ENCODE peak calls at places on chromosomes 16 and 17, in ten cellular contexts. O, H, V, U, J, C, E, Y, G and D are unnamed samples.

GRCh38 chr17:78142113-78142861 is 3.9 kb upstream of the C17orf99 start:
- DNase-seq in Y (peak; percentile 78), J (no peak), G (peak; percentile 75), U (no peak), C (peak; percentile 80), V (no peak), O (peak; percentile 81), H (no peak), E (peak; percentile 69), D (no peak)

GRCh38 chr17:39677072-39677471 is 8.8 kb downstream of the PNMT start:
- DNase-seq in J (no peak), E (no peak), H (no peak), C (no peak), G (no peak), U (no peak), V (no peak), Y (no peak), O (no peak), D (no peak)

GRCh38 chr16:81646561-81646960 is 132.5 kb upstream of the PLCG2 start:
- DNase-seq in E (no peak), J (peak; percentile 92), G (no peak), H (no peak), Y (no peak), U (no peak), O (peak; percentile 84), C (no peak), V (no peak), D (no peak)

GRCh38 chr17:78925662-78926555 is 722 bp upstream of the TIMP2 start:
- DNase-seq in O (peak; percentile 87), E (peak; percentile 73), H (peak; percentile 81), J (peak; percentile 72), G (peak; percentile 52), U (peak; percentile 88), V (peak; percentile 82), C (peak; percentile 81), Y (peak; percentile 73), D (peak; percentile 81)

GRCh38 chr16:9050102-9050830 is 41.2 kb upstream of the HAPSTR1 start:
- DNase-seq in V (no peak), E (no peak), Y (no peak), U (no peak), O (peak; percentile 16), C (peak; percentile 94), J (no peak), H (peak; percentile 22), G (no peak), D (no peak)

GRCh38 chr16:77171750-77172635 is 19.0 kb upstream of the MON1B start:
- DNase-seq in Y (no peak), E (no peak), O (peak; percentile 59), C (peak; percentile 55), J (peak; percentile 83), V (no peak), U (no peak), H (peak; percentile 47), G (peak; percentile 33), D (peak; percentile 28)

GRCh38 chr16:82651921-82652601 is 25.3 kb downstream of the CDH13 start:
- DNase-seq in V (no peak), C (no peak), Y (peak; percentile 20), U (no peak), J (no peak), G (no peak), H (no peak), O (no peak), E (no peak), D (peak; percentile 43)

GRCh38 chr17:73718912-73719311 is 74.7 kb upstream of the SDK2 start:
- DNase-seq in G (no peak), H (no peak), Y (no peak), E (no peak), O (no peak), C (no peak), J (no peak), U (no peak), V (no peak), D (no peak)

GRCh38 chr16:5604770-5605169 is 507.2 kb upstream of the EEF2KMT start:
- DNase-seq in O (no peak), Y (no peak), E (no peak), U (no peak), G (no peak), J (no peak), V (no peak), H (peak; percentile 53), C (peak; percentile 58), D (no peak)

GRCh38 chr17:29359777-29360176 is 30.4 kb upstream of the TAOK1 start:
- DNase-seq in G (no peak), H (no peak), V (no peak), Y (no peak), U (no peak), E (no peak), C (no peak), O (no peak), J (no peak), D (no peak)

GRCh38 chr17:9202572-9202971 is 181.3 kb downstream of the NTN1 start:
- DNase-seq in C (no peak), G (no peak), E (no peak), O (no peak), V (no peak), Y (no peak), J (no peak), U (no peak), H (no peak), D (no peak)

GRCh38 chr16:81817789-81818304 is 38.8 kb downstream of the PLCG2 start:
- DNase-seq in U (no peak), G (no peak), O (no peak), C (no peak), J (no peak), V (no peak), E (no peak), H (no peak), Y (peak; percentile 47), D (no peak)

GRCh38 chr17:31672161-31672819 is 186.8 kb downstream of the COPRS start:
- DNase-seq in U (no peak), J (peak; percentile 10), C (peak; percentile 41), V (no peak), E (no peak), Y (no peak), H (no peak), O (no peak), G (no peak), D (no peak)

GRCh38 chr16:77443834-77444460 is 9.1 kb upstream of the ADAMTS18 start:
- DNase-seq in C (no peak), E (no peak), G (no peak), O (no peak), Y (no peak), H (no peak), U (no peak), V (no peak), J (no peak), D (no peak)

GRCh38 chr17:9644910-9645751 is at the start of gene USP43:
- DNase-seq in H (peak; percentile 36), V (no peak), J (peak; percentile 12), U (no peak), E (peak; percentile 54), G (peak; percentile 67), C (peak; percentile 94), O (no peak), Y (peak; percentile 80), D (peak; percentile 68)

DNA sequence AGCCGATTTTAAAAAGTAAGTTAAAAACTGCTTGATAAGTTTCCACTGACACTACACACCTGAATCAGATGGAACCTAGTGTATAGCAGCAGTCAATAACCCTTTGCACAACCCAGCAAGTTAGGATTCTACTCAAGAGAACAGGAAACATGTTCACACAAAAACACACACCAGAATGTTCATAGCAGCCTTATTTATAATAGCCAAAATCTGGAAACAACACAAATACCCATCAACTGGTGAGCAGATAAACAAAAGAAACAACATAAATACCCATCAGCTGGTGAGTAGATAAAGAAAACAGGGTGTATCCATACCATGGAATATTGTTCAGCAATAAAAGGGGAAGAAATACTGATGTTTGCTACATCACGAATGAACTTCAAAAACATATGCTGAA is 2.7 kb upstream of the CDH11 start:
- DNase-seq in Y (no peak), O (no peak), E (no peak), U (no peak), V (no peak), G (no peak), J (no peak), C (no peak), H (no peak), D (no peak)
- H3K4me3 ChIP-seq in Y (no peak overlapping the region), O (no peak overlapping the region), E (no peak overlapping the region), U (no peak overlapping the region), V (peak overlapping the region; percentile 5), G (no peak overlapping the region), J (peak overlapping the region; percentile 90), C (no peak overlapping the region), H (no peak overlapping the region), D (no peak overlapping the region)

DNA sequence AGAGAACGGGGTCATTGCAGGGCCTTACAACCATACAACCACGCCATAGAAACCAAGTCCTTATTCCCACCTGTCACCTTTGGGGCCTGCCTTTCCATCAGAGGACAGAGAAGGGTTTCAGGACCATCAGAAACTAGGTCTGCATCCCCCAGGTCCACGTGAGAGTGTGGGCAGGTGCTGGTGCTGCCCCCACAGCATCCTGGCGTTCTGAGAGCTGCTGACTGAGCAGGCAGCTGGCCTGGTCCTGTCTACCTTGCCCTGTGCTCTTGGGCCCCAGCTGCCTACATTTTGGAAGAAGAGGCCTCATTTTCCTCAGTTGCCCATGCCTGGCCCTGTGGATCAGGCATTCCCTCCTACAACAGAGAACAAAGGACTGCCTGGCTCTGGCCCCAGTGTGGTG is 21.6 kb downstream of the ZNF276 start:
- DNase-seq in U (no peak), H (no peak), G (no peak), O (no peak), V (no peak), C (no peak), Y (no peak), J (no peak), E (no peak), D (no peak)
- H3K36me3 ChIP-seq in U (peaks cover 31% of the 10 kb centered on the region), H (peaks cover 15% of the 10 kb centered on the region), G (peaks cover 25% of the 10 kb centered on the region), O (peaks cover 48% of the 10 kb centered on the region), V (peaks cover 18% of the 10 kb centered on the region), C (peaks cover 90% of the 10 kb centered on the region), Y (no peaks in the 10 kb centered on the region), J (peaks cover 32% of the 10 kb centered on the region), E (peaks cover 32% of the 10 kb centered on the region), D (peaks cover 90% of the 10 kb centered on the region)

DNA sequence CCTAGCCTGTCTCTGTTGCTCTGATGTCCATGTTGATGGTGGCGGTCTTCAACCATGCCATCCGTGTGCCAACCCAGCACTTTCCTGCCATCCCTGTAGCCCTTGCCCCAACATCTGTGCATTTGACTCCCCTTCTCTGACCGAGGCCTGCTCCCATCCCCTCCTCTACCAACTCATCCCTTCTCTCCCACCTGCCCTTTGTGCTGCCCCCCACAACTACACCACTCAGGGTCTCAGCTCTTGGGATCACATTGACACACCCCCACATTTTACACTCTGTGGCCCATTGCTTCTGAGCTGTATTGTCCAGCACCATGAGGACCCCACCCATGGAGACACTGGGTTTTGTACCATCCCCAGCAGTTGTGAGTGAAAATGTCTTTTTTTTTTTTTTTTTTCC is 11.6 kb downstream of the HS3ST3B1 start:
- DNase-seq in H (no peak), J (no peak), U (no peak), O (no peak), G (no peak), V (no peak), C (no peak), E (no peak), Y (no peak), D (no peak)
- H3K4me1 ChIP-seq in H (peaks cover 12% of the 10 kb centered on the region), J (peaks cover 38% of the 10 kb centered on the region), U (peaks cover 5% of the 10 kb centered on the region), O (peaks cover 13% of the 10 kb centered on the region), G (no peaks in the 10 kb centered on the region), V (peaks cover 18% of the 10 kb centered on the region), C (peaks cover 30% of the 10 kb centered on the region), E (peaks cover 21% of the 10 kb centered on the region), Y (no peaks in the 10 kb centered on the region), D (peaks cover 19% of the 10 kb centered on the region)

DNA sequence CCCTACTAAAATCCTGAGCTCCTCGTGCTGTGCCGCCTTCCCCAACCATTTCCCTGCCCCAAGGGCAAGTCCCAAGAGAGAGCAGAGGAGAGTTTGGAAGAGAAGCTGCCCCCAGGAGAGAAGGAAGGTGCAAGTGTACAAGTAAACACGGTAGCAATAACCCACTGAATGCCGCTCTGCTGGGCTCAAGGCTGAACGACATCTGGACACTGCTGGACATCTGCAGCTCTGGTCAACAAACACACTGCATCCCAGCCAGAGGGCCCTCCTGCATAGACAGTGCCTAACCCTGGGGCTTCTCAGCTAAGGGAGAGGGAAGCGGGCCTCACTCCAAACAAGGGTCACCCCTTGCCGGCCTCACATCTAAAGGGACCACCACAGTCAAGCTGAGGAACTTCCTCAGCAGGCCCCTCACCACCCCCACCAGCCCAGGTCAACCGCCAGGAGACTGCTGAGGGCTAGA is 12.7 kb downstream of the JUP start:
- DNase-seq in Y (peak; percentile 23), U (peak; percentile 58), E (no peak), J (no peak), V (no peak), G (no peak), O (peak; percentile 23), H (no peak), C (no peak), D (no peak)
- H3K4me3 ChIP-seq in Y (no peak overlapping the region), U (peak overlapping the region; percentile 8), E (no peak overlapping the region), J (no peak overlapping the region), V (no peak overlapping the region), G (no peak overlapping the region), O (no peak overlapping the region), H (no peak overlapping the region), C (no peak overlapping the region), D (no peak overlapping the region)